ENCODE peak calls at places on chromosomes 11 and 22, in six cellular contexts. D is K562, C is GM12878, P is HepG2, G is GM12892, I is H1. Z is an unnamed sample.
A peak's percentile ranks its signal among the peaks of the same experiment; 100 is the strongest.

GRCh38 chr11:127925430-127925829 is 661.9 kb downstream of the ETS1 start:
- DNase-seq in D (no peak), C (no peak), P (no peak), G (no peak), I (no peak), Z (no peak)

GRCh38 chr22:50507421-50507990 is at the start of gene LMF2:
- DNase-seq in D (peak; percentile 88), C (no peak), P (peak; percentile 56), G (peak; percentile 98), I (no peak), Z (peak; percentile 99)

GRCh38 chr22:36365020-36365411 is 22.8 kb downstream of the MYH9 start:
- DNase-seq in D (peak; percentile 45), C (no peak), P (no peak), G (no peak), I (no peak), Z (peak; percentile 60)

GRCh38 chr11:66653123-66653522 is 14.6 kb downstream of the RBM4 start:
- DNase-seq in D (peak; percentile 37), C (no peak), P (no peak), G (no peak), I (no peak), Z (no peak)

GRCh38 chr22:33969052-33969451 is 48.8 kb upstream of the LARGE1 start:
- DNase-seq in D (no peak), C (no peak), P (no peak), G (no peak), I (no peak), Z (no peak)

GRCh38 chr11:66317322-66317765 is 500 bp upstream of the CD248 start:
- DNase-seq in D (no peak), C (no peak), P (peak; percentile 18), G (no peak), I (no peak), Z (no peak)

GRCh38 chr11:73221451-73221850 is 3.4 kb downstream of the P2RY2 start:
- DNase-seq in D (no peak), C (no peak), P (peak; percentile 47), G (no peak), I (no peak), Z (no peak)

GRCh38 chr11:134454146-134454690 is 42.2 kb upstream of the B3GAT1 start:
- DNase-seq in D (no peak), C (no peak), P (no peak), G (no peak), I (no peak), Z (no peak)

GRCh38 chr22:29580200-29580810 is 608 bp downstream of the NIPSNAP1 start:
- DNase-seq in D (no peak), C (no peak), P (peak; percentile 92), G (peak; percentile 36), I (no peak), Z (peak; percentile 30)

GRCh38 chr11:117840881-117841581 is 16.5 kb upstream of the FXYD2 start:
- DNase-seq in D (no peak), C (no peak), P (no peak), G (no peak), I (no peak), Z (no peak)

GRCh38 chr11:104736503-104736902 is 161.8 kb downstream of the CASP12 start:
- DNase-seq in D (no peak), C (no peak), P (no peak), G (no peak), I (no peak), Z (no peak)

GRCh38 chr11:123217897-123218296 is 22.8 kb upstream of the CLMP start:
- DNase-seq in D (no peak), C (no peak), P (no peak), G (no peak), I (no peak), Z (no peak)

GRCh38 chr22:47207387-47207786 is 444.9 kb downstream of the TBC1D22A start:
- DNase-seq in D (no peak), C (no peak), P (no peak), G (no peak), I (no peak), Z (no peak)

GRCh38 chr11:119486691-119487259 is 63.8 kb upstream of the THY1 start:
- DNase-seq in D (no peak), C (no peak), P (no peak), G (no peak), I (no peak), Z (no peak)

GRCh38 chr11:116837231-116838091 is at the start of gene APOA1:
- DNase-seq in D (no peak), C (no peak), P (peak; percentile 98), G (no peak), I (no peak), Z (no peak)

GRCh38 chr11:10480026-10480425 is 25.0 kb downstream of the AMPD3 start:
- DNase-seq in D (no peak), C (no peak), P (no peak), G (no peak), I (no peak), Z (no peak)
- TF ChIP-seq POLR2A in D (no peak), C (no peak), P (no peak), G (no peak), I (no peak), Z (no peak)

GRCh38 chr22:23772315-23773246 is at the start of gene MMP11:
- DNase-seq in D (peak; percentile 83), C (no peak), P (no peak), G (peak; percentile 72), I (no peak), Z (peak; percentile 68)
- TF ChIP-seq TAF1 in D (no peak), C (no peak), P (no peak), G (no peak), I (peak; percentile 10), Z (no peak)

GRCh38 chr11:94149435-94149834 is 20.8 kb downstream of the PANX1 start:
- DNase-seq in D (no peak), C (no peak), P (no peak), G (no peak), I (no peak), Z (no peak)
- TF ChIP-seq POLR2AphosphoS5 in D (no peak), C (no peak), P (no peak), G (no peak), I (no peak), Z (no peak)

DNA sequence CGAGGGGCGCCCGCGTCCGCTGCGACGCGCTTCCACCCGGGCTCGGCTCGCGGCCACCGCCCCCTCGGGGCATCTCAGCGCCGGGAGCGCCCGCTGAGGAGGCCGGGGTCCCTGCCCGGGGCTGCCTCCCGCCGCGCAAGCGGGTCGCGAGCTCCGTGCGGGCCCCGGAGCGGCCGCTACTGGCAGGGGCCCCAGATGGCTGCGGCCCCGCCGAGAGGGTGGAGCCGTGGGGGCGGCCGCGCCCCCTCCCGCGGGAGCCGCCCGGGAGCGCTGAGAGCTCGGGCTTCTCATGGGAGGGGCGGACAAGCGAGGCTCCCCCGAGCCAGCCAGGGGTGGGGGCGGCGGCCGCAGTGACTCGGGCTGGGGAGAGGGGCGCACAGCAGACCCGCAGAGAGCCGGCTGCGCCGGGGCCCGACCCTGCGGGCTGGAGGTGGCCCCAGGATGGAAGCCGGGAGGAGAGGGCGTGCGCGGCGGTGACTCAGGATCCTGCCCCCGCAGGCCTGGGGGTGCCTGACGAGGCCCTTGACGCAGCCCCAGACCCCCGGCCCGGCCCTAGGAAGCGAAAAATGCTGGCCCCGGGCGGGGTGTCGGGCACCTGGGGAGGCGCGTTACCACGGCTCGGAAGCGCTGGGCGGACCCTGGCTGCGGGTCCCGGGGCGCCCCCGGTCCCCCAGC is 606 bp upstream of the ZFTA start:
- DNase-seq in D (peak; percentile 83), C (no peak), P (no peak), G (peak; percentile 46), I (no peak), Z (peak; percentile 56)
- TF ChIP-seq POLR2A in D (no peak), C (no peak), P (no peak), G (no peak), I (no peak), Z (no peak)

DNA sequence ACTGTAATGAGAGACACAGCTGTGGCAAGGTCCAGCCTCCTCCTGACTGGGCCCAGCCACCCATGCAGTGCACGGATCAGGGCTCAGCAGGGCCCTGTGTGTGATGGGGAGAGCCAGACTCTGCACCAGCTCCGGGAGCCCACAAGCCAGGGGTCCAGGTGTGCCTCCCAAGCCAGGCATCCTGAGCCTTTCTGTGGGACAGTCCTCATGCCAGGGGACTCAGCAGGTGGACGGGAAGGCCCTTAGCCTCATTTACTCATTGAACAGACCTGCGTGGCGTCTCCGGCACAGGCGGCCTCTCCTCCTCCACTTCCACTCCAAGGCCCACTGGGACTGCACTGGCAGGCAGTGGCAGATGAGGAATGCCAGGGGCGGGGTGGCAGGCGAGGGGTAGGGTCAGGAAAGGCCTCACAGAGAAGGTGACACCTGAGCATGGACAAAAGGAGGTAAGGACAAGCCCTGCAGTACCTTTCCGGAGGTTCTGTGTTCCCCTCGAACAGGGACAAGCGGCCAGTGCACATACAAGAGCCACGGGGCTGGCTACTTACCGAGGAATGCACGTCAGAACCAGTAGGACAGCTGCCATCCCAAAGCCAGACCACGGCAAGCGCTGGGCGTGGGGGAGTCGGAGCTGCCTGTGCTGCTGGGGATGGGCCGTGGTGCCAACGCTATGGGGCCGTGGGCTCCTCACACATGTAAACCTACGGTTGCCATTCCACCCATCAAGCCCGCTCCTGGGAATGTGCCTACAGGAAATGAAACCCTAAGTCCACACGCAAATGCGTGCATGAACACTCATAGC is 52.7 kb downstream of the IGF2 start:
- DNase-seq in D (no peak), C (no peak), P (no peak), G (no peak), I (no peak), Z (no peak)
- TF ChIP-seq TAF1 in D (no peak), C (no peak), P (no peak), G (no peak), I (no peak), Z (no peak)

DNA sequence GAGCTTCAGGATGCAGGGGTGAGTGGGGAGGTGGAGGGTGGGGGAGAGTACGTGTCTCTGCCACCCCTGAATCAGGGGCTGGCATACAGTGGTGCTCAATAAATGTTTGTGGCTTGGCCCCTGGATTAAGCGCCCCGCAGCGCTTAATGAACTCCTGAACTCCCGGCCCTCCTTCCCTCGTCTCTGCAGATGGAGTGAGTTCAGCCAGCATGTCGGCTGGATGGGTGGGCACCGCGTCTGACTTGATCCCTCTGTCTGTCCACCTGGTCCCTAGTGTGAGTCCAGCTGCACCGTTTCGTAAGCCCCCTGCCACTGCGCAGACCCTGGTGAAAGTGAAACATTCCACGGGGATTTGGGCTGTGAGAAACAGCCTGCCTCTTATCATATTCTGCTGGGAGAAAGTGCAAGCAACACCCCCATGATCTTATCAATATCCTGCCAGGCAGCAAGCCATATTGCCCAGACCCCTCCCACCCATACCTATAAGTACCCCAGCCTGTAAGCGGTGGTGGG is 12.0 kb upstream of the MRGPRD start:
- DNase-seq in D (no peak), C (no peak), P (no peak), G (no peak), I (no peak), Z (no peak)
- TF ChIP-seq POLR2AphosphoS5 in D (no peak), C (no peak), P (no peak), G (no peak), I (no peak), Z (no peak)

GRCh38 chr11:77024745-77025144 is 9.5 kb upstream of the B3GNT6 start:
- DNase-seq in D (no peak), C (no peak), P (no peak), G (no peak), I (no peak), Z (no peak)

GRCh38 chr11:77029829-77030228 is 4.4 kb upstream of the B3GNT6 start:
- DNase-seq in D (no peak), C (no peak), P (no peak), G (no peak), I (no peak), Z (no peak)

GRCh38 chr11:77026236-77026635 is 8.0 kb upstream of the B3GNT6 start:
- DNase-seq in D (no peak), C (no peak), P (no peak), G (no peak), I (no peak), Z (no peak)

GRCh38 chr11:77026743-77027142 is 7.5 kb upstream of the B3GNT6 start:
- DNase-seq in D (no peak), C (no peak), P (no peak), G (no peak), I (no peak), Z (no peak)

GRCh38 chr11:77027275-77027674 is 6.9 kb upstream of the B3GNT6 start:
- DNase-seq in D (no peak), C (no peak), P (no peak), G (no peak), I (no peak), Z (no peak)
- TF ChIP-seq POLR2A in D (no peak), C (no peak), P (no peak), G (no peak), I (no peak), Z (no peak)

Z was measured in GM12891.